ENCODE peak calls at places on chromosomes 11 and 22, in nine cellular contexts. One of them, this sample, is unnamed.

GRCh38 chr11:35343033-35343598 is 76.2 kb downstream of the SLC1A2 start:
- DNase-seq in dorsolateral prefrontal cortex: no peak
- DNase-seq in RWPE1: no peak
- DNase-seq in activated gamma-delta T cell treated with anti-CD3 and anti-CD28 coated beads, Interleukin-2, amount 50 U/mL, for 16 hours: no peak
- DNase-seq in right atrium auricular region: no peak
- DNase-seq in left kidney: no peak
- DNase-seq in GOT3: no peak
- DNase-seq in T-cell: no peak
- DNase-seq in endothelial cell: no peak
- DNase-seq in this sample: no peak

GRCh38 chr11:94175545-94175944 is 46.9 kb downstream of the PANX1 start:
- DNase-seq in activated gamma-delta T cell treated with anti-CD3 and anti-CD28 coated beads, Interleukin-2, amount 50 U/mL, for 16 hours: no peak
- DNase-seq in T-cell: no peak
- DNase-seq in right atrium auricular region: no peak
- DNase-seq in RWPE1: peak; percentile 25
- DNase-seq in left kidney: no peak
- DNase-seq in GOT3: no peak
- DNase-seq in endothelial cell: no peak
- DNase-seq in dorsolateral prefrontal cortex: no peak
- DNase-seq in this sample: no peak

GRCh38 chr22:30832407-30832987 is 136.1 kb downstream of the MORC2 start:
- DNase-seq in endothelial cell: no peak
- DNase-seq in RWPE1: no peak
- DNase-seq in GOT3: no peak
- DNase-seq in activated gamma-delta T cell treated with anti-CD3 and anti-CD28 coated beads, Interleukin-2, amount 50 U/mL, for 16 hours: no peak
- DNase-seq in right atrium auricular region: no peak
- DNase-seq in T-cell: no peak
- DNase-seq in left kidney: no peak
- DNase-seq in dorsolateral prefrontal cortex: no peak
- DNase-seq in this sample: no peak

GRCh38 chr11:124793466-124794278 is 6.5 kb downstream of the MSANTD2 start:
- DNase-seq in GOT3: no peak
- DNase-seq in RWPE1: peak; percentile 37
- DNase-seq in left kidney: peak; percentile 78
- DNase-seq in dorsolateral prefrontal cortex: no peak
- DNase-seq in activated gamma-delta T cell treated with anti-CD3 and anti-CD28 coated beads, Interleukin-2, amount 50 U/mL, for 16 hours: no peak
- DNase-seq in T-cell: no peak
- DNase-seq in endothelial cell: peak; percentile 35
- DNase-seq in right atrium auricular region: no peak
- DNase-seq in this sample: no peak

GRCh38 chr22:44597616-44598015 is 99.6 kb upstream of the RTL6 start:
- DNase-seq in activated gamma-delta T cell treated with anti-CD3 and anti-CD28 coated beads, Interleukin-2, amount 50 U/mL, for 16 hours: no peak
- DNase-seq in GOT3: no peak
- DNase-seq in T-cell: no peak
- DNase-seq in right atrium auricular region: no peak
- DNase-seq in endothelial cell: no peak
- DNase-seq in dorsolateral prefrontal cortex: no peak
- DNase-seq in left kidney: peak; percentile 97
- DNase-seq in RWPE1: no peak
- DNase-seq in this sample: peak; percentile 46

GRCh38 chr22:48051796-48052620 is 1289.6 kb downstream of the TBC1D22A start:
- DNase-seq in endothelial cell: no peak
- DNase-seq in GOT3: no peak
- DNase-seq in activated gamma-delta T cell treated with anti-CD3 and anti-CD28 coated beads, Interleukin-2, amount 50 U/mL, for 16 hours: no peak
- DNase-seq in T-cell: no peak
- DNase-seq in RWPE1: no peak
- DNase-seq in right atrium auricular region: no peak
- DNase-seq in dorsolateral prefrontal cortex: peak; percentile 63
- DNase-seq in left kidney: peak; percentile 65
- DNase-seq in this sample: no peak

GRCh38 chr11:74321487-74322188 is 10.2 kb upstream of the P4HA3 start:
- DNase-seq in activated gamma-delta T cell treated with anti-CD3 and anti-CD28 coated beads, Interleukin-2, amount 50 U/mL, for 16 hours: no peak
- DNase-seq in endothelial cell: peak; percentile 38
- DNase-seq in RWPE1: no peak
- DNase-seq in GOT3: no peak
- DNase-seq in right atrium auricular region: no peak
- DNase-seq in dorsolateral prefrontal cortex: peak; percentile 8
- DNase-seq in left kidney: peak; percentile 38
- DNase-seq in T-cell: no peak
- DNase-seq in this sample: peak; percentile 41

GRCh38 chr22:43174941-43175531 is 11.9 kb downstream of the TTLL12 start:
- DNase-seq in endothelial cell: no peak
- DNase-seq in RWPE1: no peak
- DNase-seq in right atrium auricular region: no peak
- DNase-seq in left kidney: no peak
- DNase-seq in dorsolateral prefrontal cortex: no peak
- DNase-seq in activated gamma-delta T cell treated with anti-CD3 and anti-CD28 coated beads, Interleukin-2, amount 50 U/mL, for 16 hours: no peak
- DNase-seq in GOT3: no peak
- DNase-seq in T-cell: no peak
- DNase-seq in this sample: peak; percentile 14

GRCh38 chr11:123640677-123641494 is 13.5 kb downstream of the SCN3B start:
- DNase-seq in dorsolateral prefrontal cortex: peak; percentile 65
- DNase-seq in T-cell: peak; percentile 43
- DNase-seq in left kidney: peak; percentile 76
- DNase-seq in endothelial cell: peak; percentile 65
- DNase-seq in activated gamma-delta T cell treated with anti-CD3 and anti-CD28 coated beads, Interleukin-2, amount 50 U/mL, for 16 hours: peak; percentile 10
- DNase-seq in RWPE1: peak; percentile 48
- DNase-seq in right atrium auricular region: no peak
- DNase-seq in GOT3: no peak
- DNase-seq in this sample: peak; percentile 76

GRCh38 chr22:35995772-35996171 is 32.9 kb downstream of the RBFOX2 start:
- DNase-seq in endothelial cell: no peak
- DNase-seq in GOT3: peak; percentile 20
- DNase-seq in right atrium auricular region: peak; percentile 86
- DNase-seq in left kidney: peak; percentile 80
- DNase-seq in RWPE1: peak; percentile 9
- DNase-seq in dorsolateral prefrontal cortex: no peak
- DNase-seq in T-cell: no peak
- DNase-seq in activated gamma-delta T cell treated with anti-CD3 and anti-CD28 coated beads, Interleukin-2, amount 50 U/mL, for 16 hours: no peak
- DNase-seq in this sample: peak; percentile 59

GRCh38 chr11:8019671-8020597 is 32.8 kb downstream of the EIF3F start:
- DNase-seq in dorsolateral prefrontal cortex: peak; percentile 34
- DNase-seq in endothelial cell: peak; percentile 17
- DNase-seq in left kidney: peak; percentile 64
- DNase-seq in T-cell: no peak
- DNase-seq in right atrium auricular region: no peak
- DNase-seq in RWPE1: peak; percentile 11
- DNase-seq in activated gamma-delta T cell treated with anti-CD3 and anti-CD28 coated beads, Interleukin-2, amount 50 U/mL, for 16 hours: no peak
- DNase-seq in GOT3: no peak
- DNase-seq in this sample: peak; percentile 40

GRCh38 chr11:106399075-106399500 is 321.6 kb downstream of the AASDHPPT start:
- DNase-seq in endothelial cell: no peak
- DNase-seq in RWPE1: peak; percentile 96
- DNase-seq in GOT3: peak; percentile 14
- DNase-seq in dorsolateral prefrontal cortex: no peak
- DNase-seq in activated gamma-delta T cell treated with anti-CD3 and anti-CD28 coated beads, Interleukin-2, amount 50 U/mL, for 16 hours: no peak
- DNase-seq in left kidney: no peak
- DNase-seq in T-cell: no peak
- DNase-seq in right atrium auricular region: peak; percentile 78
- DNase-seq in this sample: no peak

GRCh38 chr11:111088872-111089271 is 156.7 kb upstream of the POU2AF2 start:
- DNase-seq in right atrium auricular region: no peak
- DNase-seq in dorsolateral prefrontal cortex: no peak
- DNase-seq in left kidney: peak; percentile 15
- DNase-seq in T-cell: no peak
- DNase-seq in RWPE1: no peak
- DNase-seq in GOT3: no peak
- DNase-seq in activated gamma-delta T cell treated with anti-CD3 and anti-CD28 coated beads, Interleukin-2, amount 50 U/mL, for 16 hours: no peak
- DNase-seq in endothelial cell: no peak
- DNase-seq in this sample: no peak

GRCh38 chr11:83033972-83034672 is 37.6 kb downstream of the RAB30 start:
- DNase-seq in GOT3: no peak
- DNase-seq in left kidney: no peak
- DNase-seq in RWPE1: peak; percentile 25
- DNase-seq in endothelial cell: no peak
- DNase-seq in T-cell: no peak
- DNase-seq in right atrium auricular region: peak; percentile 72
- DNase-seq in dorsolateral prefrontal cortex: no peak
- DNase-seq in activated gamma-delta T cell treated with anti-CD3 and anti-CD28 coated beads, Interleukin-2, amount 50 U/mL, for 16 hours: no peak
- DNase-seq in this sample: peak; percentile 35

GRCh38 chr22:48797731-48798130 is 1029.9 kb downstream of the BRD1 start:
- DNase-seq in GOT3: no peak
- DNase-seq in right atrium auricular region: no peak
- DNase-seq in RWPE1: no peak
- DNase-seq in dorsolateral prefrontal cortex: no peak
- DNase-seq in endothelial cell: no peak
- DNase-seq in left kidney: no peak
- DNase-seq in T-cell: no peak
- DNase-seq in activated gamma-delta T cell treated with anti-CD3 and anti-CD28 coated beads, Interleukin-2, amount 50 U/mL, for 16 hours: no peak
- DNase-seq in this sample: no peak

GRCh38 chr22:26342719-26343449 is 86.2 kb upstream of the ASPHD2 start:
- DNase-seq in dorsolateral prefrontal cortex: no peak
- DNase-seq in GOT3: no peak
- DNase-seq in endothelial cell: no peak
- DNase-seq in RWPE1: no peak
- DNase-seq in left kidney: no peak
- DNase-seq in right atrium auricular region: no peak
- DNase-seq in activated gamma-delta T cell treated with anti-CD3 and anti-CD28 coated beads, Interleukin-2, amount 50 U/mL, for 16 hours: no peak
- DNase-seq in T-cell: no peak
- DNase-seq in this sample: no peak

GRCh38 chr11:69396051-69396947 is 85.2 kb upstream of the LINC01488 start:
- DNase-seq in T-cell: no peak
- DNase-seq in dorsolateral prefrontal cortex: no peak
- DNase-seq in GOT3: no peak
- DNase-seq in right atrium auricular region: no peak
- DNase-seq in RWPE1: no peak
- DNase-seq in endothelial cell: no peak
- DNase-seq in activated gamma-delta T cell treated with anti-CD3 and anti-CD28 coated beads, Interleukin-2, amount 50 U/mL, for 16 hours: no peak
- DNase-seq in left kidney: no peak
- DNase-seq in this sample: no peak

GRCh38 chr11:121892131-121892681 is 223.8 kb downstream of the BLID start:
- DNase-seq in left kidney: peak; percentile 15
- DNase-seq in GOT3: no peak
- DNase-seq in activated gamma-delta T cell treated with anti-CD3 and anti-CD28 coated beads, Interleukin-2, amount 50 U/mL, for 16 hours: no peak
- DNase-seq in T-cell: no peak
- DNase-seq in right atrium auricular region: no peak
- DNase-seq in endothelial cell: peak; percentile 8
- DNase-seq in RWPE1: peak; percentile 32
- DNase-seq in dorsolateral prefrontal cortex: no peak
- DNase-seq in this sample: no peak

GRCh38 chr11:59463176-59463575 is 6.4 kb downstream of the OR4D6 start:
- DNase-seq in right atrium auricular region: no peak
- DNase-seq in GOT3: no peak
- DNase-seq in RWPE1: no peak
- DNase-seq in left kidney: peak; percentile 32
- DNase-seq in activated gamma-delta T cell treated with anti-CD3 and anti-CD28 coated beads, Interleukin-2, amount 50 U/mL, for 16 hours: no peak
- DNase-seq in dorsolateral prefrontal cortex: no peak
- DNase-seq in T-cell: no peak
- DNase-seq in endothelial cell: no peak
- DNase-seq in this sample: no peak

GRCh38 chr11:117998664-117999353 is 12.6 kb downstream of the IL10RA start:
- DNase-seq in T-cell: no peak
- DNase-seq in GOT3: no peak
- DNase-seq in right atrium auricular region: no peak
- DNase-seq in dorsolateral prefrontal cortex: no peak
- DNase-seq in endothelial cell: no peak
- DNase-seq in activated gamma-delta T cell treated with anti-CD3 and anti-CD28 coated beads, Interleukin-2, amount 50 U/mL, for 16 hours: no peak
- DNase-seq in RWPE1: no peak
- DNase-seq in left kidney: no peak
- DNase-seq in this sample: no peak

GRCh38 chr11:46176421-46176820 is 55.2 kb upstream of the PHF21A start:
- DNase-seq in endothelial cell: no peak
- DNase-seq in dorsolateral prefrontal cortex: no peak
- DNase-seq in T-cell: no peak
- DNase-seq in right atrium auricular region: no peak
- DNase-seq in activated gamma-delta T cell treated with anti-CD3 and anti-CD28 coated beads, Interleukin-2, amount 50 U/mL, for 16 hours: no peak
- DNase-seq in RWPE1: peak; percentile 15
- DNase-seq in GOT3: no peak
- DNase-seq in left kidney: no peak
- DNase-seq in this sample: no peak

GRCh38 chr11:125594958-125595357 is 2.3 kb downstream of the STT3A start:
- DNase-seq in GOT3: no peak
- DNase-seq in right atrium auricular region: no peak
- DNase-seq in dorsolateral prefrontal cortex: no peak
- DNase-seq in endothelial cell: no peak
- DNase-seq in T-cell: no peak
- DNase-seq in RWPE1: no peak
- DNase-seq in left kidney: no peak
- DNase-seq in activated gamma-delta T cell treated with anti-CD3 and anti-CD28 coated beads, Interleukin-2, amount 50 U/mL, for 16 hours: no peak
- DNase-seq in this sample: no peak

GRCh38 chr11:61961570-61962212 is 5.7 kb downstream of the FTH1 start:
- DNase-seq in dorsolateral prefrontal cortex: no peak
- DNase-seq in GOT3: no peak
- DNase-seq in left kidney: no peak
- DNase-seq in endothelial cell: no peak
- DNase-seq in right atrium auricular region: peak; percentile 90
- DNase-seq in activated gamma-delta T cell treated with anti-CD3 and anti-CD28 coated beads, Interleukin-2, amount 50 U/mL, for 16 hours: no peak
- DNase-seq in T-cell: no peak
- DNase-seq in RWPE1: no peak
- DNase-seq in this sample: no peak

This sample was measured in glutamatergic neuron.